ENCODE peak calls at places on chromosomes 6 and 20, in ten cellular contexts. K is amygdala; I is mesendoderm; P is aorta; J is WTC11; C is nephron progenitor cell; E is astrocyte of the spinal cord; W is stimulated activated CD4-positive, alpha-beta T cell treated with anti-CD3 and anti-CD28 coated beads, Interleukin-4, amount 100 ng/mL, for 48 hours; Y is NCI-H1436; M is activated T-helper 1 cell treated with Interleukin-2 at 50 U/mL for 16 hours. H is an unnamed sample.

GRCh38 chr6:45692021-45692420 is 314.3 kb upstream of the SUPT3H start:
- DNase-seq in W (no peak), M (no peak), P (no peak), C (no peak), I (no peak), K (no peak), Y (no peak), J (no peak), E (no peak), H (no peak)

GRCh38 chr20:36835025-36835424 is 40.9 kb upstream of the TLDC2 start:
- DNase-seq in I (no peak), J (no peak), M (no peak), P (no peak), W (no peak), C (no peak), K (no peak), Y (no peak), E (no peak), H (peak; percentile 80)

GRCh38 chr6:4608361-4609115 is 167.7 kb upstream of the CDYL start:
- DNase-seq in M (no peak), J (no peak), I (no peak), W (no peak), E (no peak), Y (no peak), C (no peak), P (no peak), K (peak; percentile 67), H (peak; percentile 64)

GRCh38 chr6:2215342-2215741 is 30.1 kb downstream of the GMDS start:
- DNase-seq in M (no peak), C (no peak), P (no peak), E (peak; percentile 86), Y (no peak), I (no peak), J (no peak), K (no peak), W (no peak), H (no peak)

GRCh38 chr20:57930328-57930727 is 220.5 kb upstream of the PMEPA1 start:
- DNase-seq in M (no peak), E (no peak), I (no peak), J (no peak), C (no peak), K (no peak), P (peak; percentile 70), W (no peak), Y (peak; percentile 9), H (no peak)

GRCh38 chr20:45963059-45964011 is 8.7 kb downstream of the ZNF335 start:
- DNase-seq in C (no peak), Y (peak; percentile 23), E (peak; percentile 45), I (peak; percentile 63), M (no peak), W (no peak), P (peak; percentile 71), K (no peak), J (no peak), H (no peak)

GRCh38 chr6:37565267-37566208 is 65.8 kb upstream of the CCDC167 start:
- DNase-seq in M (no peak), E (no peak), Y (peak; percentile 63), K (no peak), W (no peak), J (peak; percentile 79), C (peak; percentile 64), P (no peak), I (peak; percentile 95), H (peak; percentile 51)

GRCh38 chr20:29302979-29303644 is 1954.4 kb upstream of the DEFB115 start:
- DNase-seq in E (no peak), Y (no peak), W (no peak), I (no peak), P (no peak), C (no peak), K (no peak), M (no peak), J (no peak), H (no peak)

GRCh38 chr6:25138024-25138696 is 141.0 kb upstream of the CARMIL1 start:
- DNase-seq in M (peak; percentile 43), P (peak; percentile 75), C (no peak), J (no peak), K (peak; percentile 45), I (no peak), Y (peak; percentile 13), W (peak; percentile 59), E (peak; percentile 50), H (peak; percentile 72)

GRCh38 chr20:18223399-18223798 is 64.9 kb upstream of the ZNF133 start:
- DNase-seq in Y (no peak), W (no peak), C (no peak), K (no peak), E (no peak), M (no peak), J (no peak), I (peak; percentile 16), P (no peak), H (no peak)

H was measured in posterior cingulate gyrus.